ENCODE peak calls at places on chromosome 14, in six cellular contexts. One of them, this sample, is unnamed. For H3K4me1, the result is how much of the 10 kb centered on the place peaks cover.

GRCh38 chr14:65195042-65195719 is 92.9 kb upstream of the MAX start:
- DNase-seq in A549: no peak
- DNase-seq in NT2/D1: no peak
- DNase-seq in foreskin keratinocyte: no peak
- DNase-seq in heart left ventricle: no peak
- DNase-seq in CD8-positive, alpha-beta memory T cell: no peak
- DNase-seq in this sample: no peak

GRCh38 chr14:35380794-35381193 is 23.8 kb downstream of the NFKBIA start:
- DNase-seq in A549: no peak
- DNase-seq in NT2/D1: no peak
- DNase-seq in foreskin keratinocyte: no peak
- DNase-seq in heart left ventricle: no peak
- DNase-seq in CD8-positive, alpha-beta memory T cell: no peak
- DNase-seq in this sample: no peak

GRCh38 chr14:68593806-68594536 is 198.9 kb downstream of the ZFP36L1 start:
- DNase-seq in A549: no peak
- DNase-seq in NT2/D1: peak
- DNase-seq in foreskin keratinocyte: no peak
- DNase-seq in heart left ventricle: no peak
- DNase-seq in CD8-positive, alpha-beta memory T cell: no peak
- DNase-seq in this sample: no peak

GRCh38 chr14:68249534-68250517 is 430.2 kb downstream of the RAD51B start:
- DNase-seq in A549: no peak
- DNase-seq in NT2/D1: no peak
- DNase-seq in foreskin keratinocyte: peak
- DNase-seq in heart left ventricle: no peak
- DNase-seq in CD8-positive, alpha-beta memory T cell: no peak
- DNase-seq in this sample: no peak

GRCh38 chr14:56587701-56588100 is 8.1 kb downstream of the TMEM260 start:
- DNase-seq in A549: no peak
- DNase-seq in NT2/D1: no peak
- DNase-seq in foreskin keratinocyte: no peak
- DNase-seq in heart left ventricle: no peak
- DNase-seq in CD8-positive, alpha-beta memory T cell: no peak
- DNase-seq in this sample: no peak

GRCh38 chr14:61607570-61608244 is 87.6 kb upstream of the HIF1A start:
- DNase-seq in A549: no peak
- DNase-seq in NT2/D1: no peak
- DNase-seq in foreskin keratinocyte: no peak
- DNase-seq in heart left ventricle: no peak
- DNase-seq in CD8-positive, alpha-beta memory T cell: no peak
- DNase-seq in this sample: no peak

GRCh38 chr14:71198681-71199080 is 291.4 kb downstream of the PCNX1 start:
- DNase-seq in A549: no peak
- DNase-seq in NT2/D1: no peak
- DNase-seq in foreskin keratinocyte: no peak
- DNase-seq in heart left ventricle: no peak
- DNase-seq in CD8-positive, alpha-beta memory T cell: no peak
- DNase-seq in this sample: no peak

GRCh38 chr14:67187826-67188225 is 1.4 kb upstream of the GARIN2 start:
- DNase-seq in A549: no peak
- DNase-seq in NT2/D1: no peak
- DNase-seq in foreskin keratinocyte: peak
- DNase-seq in heart left ventricle: no peak
- DNase-seq in CD8-positive, alpha-beta memory T cell: no peak
- DNase-seq in this sample: no peak

GRCh38 chr14:77041837-77042557 is 13.5 kb upstream of the IRF2BPL start:
- DNase-seq in A549: no peak
- DNase-seq in NT2/D1: no peak
- DNase-seq in foreskin keratinocyte: peak
- DNase-seq in heart left ventricle: no peak
- DNase-seq in CD8-positive, alpha-beta memory T cell: no peak
- DNase-seq in this sample: no peak

GRCh38 chr14:66468778-66469367 is 17.3 kb upstream of the CCDC196 start:
- DNase-seq in A549: no peak
- DNase-seq in NT2/D1: no peak
- DNase-seq in foreskin keratinocyte: no peak
- DNase-seq in heart left ventricle: no peak
- DNase-seq in CD8-positive, alpha-beta memory T cell: no peak
- DNase-seq in this sample: no peak

GRCh38 chr14:51613436-51613835 is 38.3 kb upstream of the FRMD6 start:
- DNase-seq in A549: no peak
- DNase-seq in NT2/D1: no peak
- DNase-seq in foreskin keratinocyte: no peak
- DNase-seq in heart left ventricle: no peak
- DNase-seq in CD8-positive, alpha-beta memory T cell: no peak
- DNase-seq in this sample: no peak

GRCh38 chr14:52052289-52052943 is 16.4 kb downstream of the NID2 start:
- DNase-seq in A549: no peak
- DNase-seq in NT2/D1: no peak
- DNase-seq in foreskin keratinocyte: no peak
- DNase-seq in heart left ventricle: no peak
- DNase-seq in CD8-positive, alpha-beta memory T cell: no peak
- DNase-seq in this sample: no peak

GRCh38 chr14:69481815-69482568 is 2.5 kb upstream of the PLEKHD1 start:
- DNase-seq in A549: no peak
- DNase-seq in NT2/D1: no peak
- DNase-seq in foreskin keratinocyte: no peak
- DNase-seq in heart left ventricle: no peak
- DNase-seq in CD8-positive, alpha-beta memory T cell: no peak
- DNase-seq in this sample: no peak

GRCh38 chr14:89465894-89466293 is 48.9 kb upstream of the FOXN3 start:
- DNase-seq in A549: no peak
- DNase-seq in NT2/D1: no peak
- DNase-seq in foreskin keratinocyte: no peak
- DNase-seq in heart left ventricle: no peak
- DNase-seq in CD8-positive, alpha-beta memory T cell: no peak
- DNase-seq in this sample: no peak

GRCh38 chr14:75522224-75522764 is at the start of gene BATF:
- DNase-seq in A549: no peak
- DNase-seq in NT2/D1: no peak
- DNase-seq in foreskin keratinocyte: no peak
- DNase-seq in heart left ventricle: peak
- DNase-seq in CD8-positive, alpha-beta memory T cell: peak
- DNase-seq in this sample: no peak

GRCh38 chr14:89618821-89619551 is 202.0 kb upstream of the FOXN3 start:
- DNase-seq in A549: peak
- DNase-seq in NT2/D1: peak
- DNase-seq in foreskin keratinocyte: peak
- DNase-seq in heart left ventricle: peak
- DNase-seq in CD8-positive, alpha-beta memory T cell: peak
- DNase-seq in this sample: no peak

GRCh38 chr14:60183724-60184596 is 18.8 kb upstream of the DHRS7 start:
- DNase-seq in A549: peak
- DNase-seq in NT2/D1: no peak
- DNase-seq in foreskin keratinocyte: peak
- DNase-seq in heart left ventricle: no peak
- DNase-seq in CD8-positive, alpha-beta memory T cell: peak
- DNase-seq in this sample: no peak

GRCh38 chr14:45253070-45253753 is at the start of gene MIS18BP1:
- DNase-seq in A549: peak
- DNase-seq in NT2/D1: peak
- DNase-seq in foreskin keratinocyte: peak
- DNase-seq in heart left ventricle: peak
- DNase-seq in CD8-positive, alpha-beta memory T cell: peak
- DNase-seq in this sample: peak

GRCh38 chr14:38122241-38122640 is 85.5 kb upstream of the SSTR1 start:
- DNase-seq in A549: no peak
- DNase-seq in NT2/D1: no peak
- DNase-seq in foreskin keratinocyte: no peak
- DNase-seq in heart left ventricle: no peak
- DNase-seq in CD8-positive, alpha-beta memory T cell: no peak
- DNase-seq in this sample: no peak

GRCh38 chr14:95760596-95760995 is 46.7 kb upstream of the TCL1A start:
- DNase-seq in A549: no peak
- DNase-seq in NT2/D1: no peak
- DNase-seq in foreskin keratinocyte: no peak
- DNase-seq in heart left ventricle: no peak
- DNase-seq in CD8-positive, alpha-beta memory T cell: no peak
- DNase-seq in this sample: no peak

GRCh38 chr14:64891839-64892375 is 12.2 kb upstream of the SPTB start:
- DNase-seq in A549: peak
- DNase-seq in NT2/D1: no peak
- DNase-seq in foreskin keratinocyte: peak
- DNase-seq in heart left ventricle: no peak
- DNase-seq in CD8-positive, alpha-beta memory T cell: peak
- DNase-seq in this sample: no peak

GRCh38 chr14:82432531-82432930 is 898.9 kb upstream of the SEL1L start:
- DNase-seq in A549: no peak
- DNase-seq in NT2/D1: no peak
- DNase-seq in foreskin keratinocyte: no peak
- DNase-seq in heart left ventricle: no peak
- DNase-seq in CD8-positive, alpha-beta memory T cell: no peak
- DNase-seq in this sample: no peak

GRCh38 chr14:26917086-26917485 is 319.3 kb upstream of the NOVA1 start:
- DNase-seq in A549: no peak
- DNase-seq in NT2/D1: no peak
- DNase-seq in foreskin keratinocyte: peak
- DNase-seq in heart left ventricle: no peak
- DNase-seq in CD8-positive, alpha-beta memory T cell: no peak
- DNase-seq in this sample: no peak

DNA sequence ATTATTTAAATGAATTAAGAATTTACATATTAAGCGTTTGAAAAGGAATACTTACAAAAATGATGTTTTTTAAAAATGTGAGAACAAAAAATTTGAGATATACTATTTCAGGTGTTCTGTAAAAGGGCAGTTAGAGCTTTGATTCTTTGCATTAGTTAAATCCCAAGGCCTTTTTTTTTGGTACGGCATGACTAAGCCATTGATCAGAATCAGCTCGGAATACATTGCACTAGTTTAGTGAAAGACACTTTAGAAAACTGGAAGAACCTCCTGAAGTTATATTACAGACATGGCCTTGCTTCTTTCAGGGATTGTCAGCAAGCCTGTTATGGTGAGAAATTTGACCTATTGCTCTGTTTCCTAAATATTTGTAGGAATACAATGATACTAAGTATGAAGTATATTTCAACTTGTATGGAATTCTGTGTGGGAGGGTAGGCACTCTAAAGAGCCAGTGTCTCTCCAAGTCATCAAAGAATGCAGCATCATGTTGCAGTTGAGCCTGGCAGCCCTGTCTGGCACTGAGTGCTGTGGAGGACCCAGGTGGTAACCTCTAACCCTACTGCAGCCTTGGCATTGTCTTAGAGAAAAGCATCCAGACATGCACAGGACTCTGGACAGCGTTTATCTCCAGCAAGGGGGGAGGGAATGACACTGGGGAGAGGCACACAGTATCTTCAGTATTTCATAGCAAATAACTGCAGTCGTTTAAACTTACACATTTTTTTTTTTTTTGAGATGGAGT is 1.5 kb downstream of the KLC1 start:
- DNase-seq in A549: no peak
- DNase-seq in NT2/D1: no peak
- DNase-seq in foreskin keratinocyte: no peak
- DNase-seq in heart left ventricle: no peak
- DNase-seq in CD8-positive, alpha-beta memory T cell: no peak
- DNase-seq in this sample: no peak
- H3K4me1 ChIP-seq in A549: under half
- H3K4me1 ChIP-seq in NT2/D1: under half
- H3K4me1 ChIP-seq in foreskin keratinocyte: under half
- H3K4me1 ChIP-seq in heart left ventricle: half or more
- H3K4me1 ChIP-seq in CD8-positive, alpha-beta memory T cell: under half
- H3K4me1 ChIP-seq in this sample: under half

GRCh38 chr14:93744876-93745275 is 43.4 kb downstream of the PRIMA1 start:
- DNase-seq in A549: no peak
- DNase-seq in NT2/D1: no peak
- DNase-seq in foreskin keratinocyte: no peak
- DNase-seq in heart left ventricle: no peak
- DNase-seq in CD8-positive, alpha-beta memory T cell: no peak
- DNase-seq in this sample: no peak

GRCh38 chr14:93741556-93742210 is 46.6 kb downstream of the PRIMA1 start:
- DNase-seq in A549: no peak
- DNase-seq in NT2/D1: no peak
- DNase-seq in foreskin keratinocyte: no peak
- DNase-seq in heart left ventricle: no peak
- DNase-seq in CD8-positive, alpha-beta memory T cell: no peak
- DNase-seq in this sample: no peak

GRCh38 chr14:93744176-93744575 is 44.1 kb downstream of the PRIMA1 start:
- DNase-seq in A549: no peak
- DNase-seq in NT2/D1: no peak
- DNase-seq in foreskin keratinocyte: no peak
- DNase-seq in heart left ventricle: no peak
- DNase-seq in CD8-positive, alpha-beta memory T cell: no peak
- DNase-seq in this sample: no peak

GRCh38 chr14:93742761-93743160 is 45.5 kb downstream of the PRIMA1 start:
- DNase-seq in A549: no peak
- DNase-seq in NT2/D1: no peak
- DNase-seq in foreskin keratinocyte: no peak
- DNase-seq in heart left ventricle: no peak
- DNase-seq in CD8-positive, alpha-beta memory T cell: no peak
- DNase-seq in this sample: no peak

DNA sequence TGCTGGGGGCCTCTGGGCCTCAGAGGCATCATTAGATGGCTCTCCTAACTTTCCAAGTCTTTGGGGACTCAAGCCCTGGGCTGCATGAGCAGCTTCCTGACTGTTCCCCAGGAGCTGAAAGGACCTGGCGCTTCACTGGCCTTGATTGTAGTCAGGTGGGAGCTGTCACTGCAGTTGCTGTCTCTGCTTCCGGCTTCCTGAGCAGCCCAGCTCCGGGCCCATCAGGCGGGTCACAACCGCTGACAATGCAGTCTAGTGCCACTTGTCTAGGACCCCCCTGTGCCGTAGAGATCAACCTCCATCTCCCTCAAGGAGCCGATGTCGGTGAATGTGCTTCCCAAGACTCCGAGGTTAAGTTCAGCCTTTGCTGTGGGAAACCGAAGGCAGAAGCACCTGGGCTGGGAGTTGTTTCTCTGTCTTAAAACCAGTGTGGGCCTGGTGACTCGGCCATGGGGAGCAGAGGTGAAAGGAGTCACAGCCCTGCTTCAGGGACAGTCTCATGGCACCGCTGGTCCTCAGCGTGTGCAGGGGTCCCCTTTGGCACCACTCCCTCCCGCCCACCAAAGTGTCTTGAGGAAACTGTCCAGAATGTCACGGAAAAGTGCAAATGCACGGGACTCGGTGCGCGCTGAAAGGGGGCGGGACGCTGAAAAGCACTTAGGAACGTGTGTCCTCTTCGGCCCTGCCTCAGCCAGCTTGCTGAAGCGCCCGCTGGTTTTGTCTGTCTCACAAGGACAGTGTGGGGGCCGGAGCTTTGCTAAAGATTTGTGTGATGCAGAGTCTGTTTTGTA is 44.8 kb downstream of the PRIMA1 start:
- DNase-seq in A549: no peak
- DNase-seq in NT2/D1: no peak
- DNase-seq in foreskin keratinocyte: no peak
- DNase-seq in heart left ventricle: no peak
- DNase-seq in CD8-positive, alpha-beta memory T cell: no peak
- DNase-seq in this sample: no peak
- H3K4me1 ChIP-seq in A549: under half
- H3K4me1 ChIP-seq in NT2/D1: under half
- H3K4me1 ChIP-seq in foreskin keratinocyte: under half
- H3K4me1 ChIP-seq in heart left ventricle: under half
- H3K4me1 ChIP-seq in CD8-positive, alpha-beta memory T cell: under half
- H3K4me1 ChIP-seq in this sample: under half

GRCh38 chr14:93045965-93046695 is 69.6 kb downstream of the ITPK1 start:
- DNase-seq in A549: no peak
- DNase-seq in NT2/D1: no peak
- DNase-seq in foreskin keratinocyte: no peak
- DNase-seq in heart left ventricle: no peak
- DNase-seq in CD8-positive, alpha-beta memory T cell: no peak
- DNase-seq in this sample: no peak
- H3K4me1 ChIP-seq in A549: half or more
- H3K4me1 ChIP-seq in NT2/D1: under half
- H3K4me1 ChIP-seq in foreskin keratinocyte: under half
- H3K4me1 ChIP-seq in heart left ventricle: half or more
- H3K4me1 ChIP-seq in CD8-positive, alpha-beta memory T cell: under half
- H3K4me1 ChIP-seq in this sample: under half

GRCh38 chr14:97224016-97224415 is 426.8 kb downstream of the VRK1 start:
- DNase-seq in A549: no peak
- DNase-seq in NT2/D1: no peak
- DNase-seq in foreskin keratinocyte: no peak
- DNase-seq in heart left ventricle: no peak
- DNase-seq in CD8-positive, alpha-beta memory T cell: no peak
- DNase-seq in this sample: no peak
- H3K4me1 ChIP-seq in A549: under half
- H3K4me1 ChIP-seq in NT2/D1: under half
- H3K4me1 ChIP-seq in foreskin keratinocyte: under half
- H3K4me1 ChIP-seq in heart left ventricle: under half
- H3K4me1 ChIP-seq in CD8-positive, alpha-beta memory T cell: under half
- H3K4me1 ChIP-seq in this sample: under half